ENCODE peak calls at places on chromosomes 12 and 14, in five cellular contexts. One of them, this sample, is unnamed.
A peak's percentile ranks its signal among the peaks of the same experiment; 100 is the strongest.

GRCh38 chr12:28242888-28243633 is 52.8 kb downstream of the CCDC91 start:
- DNase-seq in K562: peak; percentile 58
- DNase-seq in GM12878: no peak
- DNase-seq in SK-N-SH: no peak
- DNase-seq in H1: no peak
- DNase-seq in this sample: no peak

GRCh38 chr14:35925319-35925718 is 99.2 kb downstream of the BRMS1L start:
- DNase-seq in K562: no peak
- DNase-seq in GM12878: no peak
- DNase-seq in SK-N-SH: no peak
- DNase-seq in H1: no peak
- DNase-seq in this sample: no peak

GRCh38 chr14:70416322-70416716 is 571 bp downstream of the SYNJ2BP start:
- DNase-seq in K562: no peak
- DNase-seq in GM12878: no peak
- DNase-seq in SK-N-SH: peak; percentile 38
- DNase-seq in H1: no peak
- DNase-seq in this sample: no peak

GRCh38 chr14:100688598-100689499 is 37.8 kb upstream of the DLK1 start:
- DNase-seq in K562: no peak
- DNase-seq in GM12878: no peak
- DNase-seq in SK-N-SH: no peak
- DNase-seq in H1: no peak
- DNase-seq in this sample: no peak

GRCh38 chr12:124856132-124856841 is 7.4 kb downstream of the SCARB1 start:
- DNase-seq in K562: peak; percentile 52
- DNase-seq in GM12878: no peak
- DNase-seq in SK-N-SH: no peak
- DNase-seq in H1: no peak
- DNase-seq in this sample: no peak

GRCh38 chr12:83841620-83842019 is 1071.0 kb downstream of the SLC6A15 start:
- DNase-seq in K562: no peak
- DNase-seq in GM12878: no peak
- DNase-seq in SK-N-SH: no peak
- DNase-seq in H1: no peak
- DNase-seq in this sample: no peak

GRCh38 chr12:66388512-66388911 is 86.2 kb downstream of the HELB start:
- DNase-seq in K562: no peak
- DNase-seq in GM12878: no peak
- DNase-seq in SK-N-SH: no peak
- DNase-seq in H1: no peak
- DNase-seq in this sample: no peak

GRCh38 chr12:113439606-113440030 is 17.4 kb downstream of the SDSL start:
- DNase-seq in K562: peak; percentile 77
- DNase-seq in GM12878: no peak
- DNase-seq in SK-N-SH: peak; percentile 80
- DNase-seq in H1: peak; percentile 89
- DNase-seq in this sample: peak; percentile 40

GRCh38 chr14:91793704-91794103 is 61.8 kb upstream of the CATSPERB start:
- DNase-seq in K562: no peak
- DNase-seq in GM12878: no peak
- DNase-seq in SK-N-SH: no peak
- DNase-seq in H1: no peak
- DNase-seq in this sample: no peak

GRCh38 chr14:90730367-90730766 is 85.9 kb downstream of the TTC7B start:
- DNase-seq in K562: no peak
- DNase-seq in GM12878: no peak
- DNase-seq in SK-N-SH: no peak
- DNase-seq in H1: no peak
- DNase-seq in this sample: no peak

GRCh38 chr14:63174760-63175191 is 29.5 kb upstream of the RHOJ start:
- DNase-seq in K562: no peak
- DNase-seq in GM12878: no peak
- DNase-seq in SK-N-SH: peak; percentile 55
- DNase-seq in H1: no peak
- DNase-seq in this sample: peak; percentile 45

GRCh38 chr14:22561661-22562579 is 27.1 kb downstream of the DAD1 start:
- DNase-seq in K562: peak; percentile 42
- DNase-seq in GM12878: peak; percentile 81
- DNase-seq in SK-N-SH: no peak
- DNase-seq in H1: no peak
- DNase-seq in this sample: peak; percentile 60

GRCh38 chr14:73402579-73402978 is 55.8 kb downstream of the NUMB start:
- DNase-seq in K562: no peak
- DNase-seq in GM12878: peak; percentile 59
- DNase-seq in SK-N-SH: no peak
- DNase-seq in H1: no peak
- DNase-seq in this sample: no peak

GRCh38 chr12:55974308-55974724 is 438 bp downstream of the RAB5B start:
- DNase-seq in K562: peak; percentile 65
- DNase-seq in GM12878: no peak
- DNase-seq in SK-N-SH: peak; percentile 65
- DNase-seq in H1: no peak
- DNase-seq in this sample: peak; percentile 31

GRCh38 chr12:132918680-132919079 is 31.3 kb upstream of the CHFR start:
- DNase-seq in K562: no peak
- DNase-seq in GM12878: no peak
- DNase-seq in SK-N-SH: no peak
- DNase-seq in H1: no peak
- DNase-seq in this sample: no peak

GRCh38 chr12:132923356-132923909 is 32.7 kb downstream of the ZNF605 start:
- DNase-seq in K562: no peak
- DNase-seq in GM12878: no peak
- DNase-seq in SK-N-SH: no peak
- DNase-seq in H1: no peak
- DNase-seq in this sample: no peak

GRCh38 chr12:132922676-132923075 is 33.4 kb downstream of the ZNF605 start:
- DNase-seq in K562: no peak
- DNase-seq in GM12878: no peak
- DNase-seq in SK-N-SH: no peak
- DNase-seq in H1: peak; percentile 1
- DNase-seq in this sample: no peak

GRCh38 chr12:132924356-132924755 is 31.8 kb downstream of the ZNF605 start:
- DNase-seq in K562: no peak
- DNase-seq in GM12878: no peak
- DNase-seq in SK-N-SH: no peak
- DNase-seq in H1: no peak
- DNase-seq in this sample: no peak

GRCh38 chr12:132921685-132922084 is 34.3 kb upstream of the CHFR start:
- DNase-seq in K562: peak; percentile 37
- DNase-seq in GM12878: no peak
- DNase-seq in SK-N-SH: no peak
- DNase-seq in H1: peak; percentile 55
- DNase-seq in this sample: no peak
- TF ChIP-seq TAF1 in K562: no peak
- TF ChIP-seq TAF1 in GM12878: no peak
- TF ChIP-seq TAF1 in SK-N-SH: no peak
- TF ChIP-seq TAF1 in H1: no peak
- TF ChIP-seq TAF1 in this sample: no peak

GRCh38 chr14:32258574-32258973 is 55.5 kb upstream of the RNU6-8 start:
- DNase-seq in K562: no peak
- DNase-seq in GM12878: no peak
- DNase-seq in SK-N-SH: no peak
- DNase-seq in H1: no peak
- DNase-seq in this sample: no peak

GRCh38 chr14:32255855-32256254 is 52.8 kb upstream of the RNU6-8 start:
- DNase-seq in K562: no peak
- DNase-seq in GM12878: no peak
- DNase-seq in SK-N-SH: no peak
- DNase-seq in H1: no peak
- DNase-seq in this sample: no peak

GRCh38 chr14:32254952-32255679 is 52.0 kb upstream of the RNU6-8 start:
- DNase-seq in K562: peak; percentile 21
- DNase-seq in GM12878: no peak
- DNase-seq in SK-N-SH: peak; percentile 76
- DNase-seq in H1: peak; percentile 74
- DNase-seq in this sample: peak; percentile 82

GRCh38 chr14:32256606-32257005 is 53.5 kb upstream of the RNU6-8 start:
- DNase-seq in K562: no peak
- DNase-seq in GM12878: no peak
- DNase-seq in SK-N-SH: no peak
- DNase-seq in H1: no peak
- DNase-seq in this sample: no peak

DNA sequence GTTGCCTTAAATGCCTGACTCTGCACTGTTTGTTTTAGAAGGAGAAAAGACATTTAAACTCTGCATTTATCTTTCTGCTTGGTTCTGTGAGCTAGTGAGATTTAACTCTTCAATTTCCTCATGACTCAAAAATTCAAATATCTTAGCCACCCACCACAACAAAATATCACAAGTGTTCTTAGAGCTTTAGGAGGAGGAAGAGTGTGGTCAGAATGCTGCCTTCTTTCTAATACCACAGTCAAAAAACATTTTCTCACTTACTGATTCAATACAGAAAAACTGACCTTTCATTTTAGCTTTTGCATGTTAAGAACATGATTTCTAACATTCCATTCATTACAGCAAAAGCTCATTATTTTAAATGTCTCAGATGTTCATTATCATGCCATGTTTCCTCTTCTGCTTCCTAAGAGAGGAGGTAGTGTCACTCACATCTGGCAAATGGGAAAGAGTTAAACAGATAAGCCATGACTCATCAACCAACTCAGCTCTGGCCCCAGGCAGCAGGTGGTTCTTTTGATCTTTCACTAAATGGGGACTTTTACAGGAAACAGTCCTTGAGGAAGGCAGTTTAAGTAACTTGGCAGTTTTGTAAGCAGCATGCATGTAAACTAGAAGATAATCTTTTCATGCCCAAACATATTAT is 56.4 kb upstream of the RNU6-8 start:
- DNase-seq in K562: peak; percentile 42
- DNase-seq in GM12878: peak; percentile 66
- DNase-seq in SK-N-SH: peak; percentile 58
- DNase-seq in H1: no peak
- DNase-seq in this sample: peak; percentile 77
- TF ChIP-seq GABPA in K562: no peak
- TF ChIP-seq GABPA in GM12878: peak; percentile 45
- TF ChIP-seq GABPA in SK-N-SH: no peak
- TF ChIP-seq GABPA in H1: no peak
- TF ChIP-seq GABPA in this sample: no peak

GRCh38 chr14:26204362-26204953 is 393.4 kb downstream of the NOVA1 start:
- DNase-seq in K562: no peak
- DNase-seq in GM12878: no peak
- DNase-seq in SK-N-SH: no peak
- DNase-seq in H1: no peak
- DNase-seq in this sample: no peak
- TF ChIP-seq TAF1 in K562: no peak
- TF ChIP-seq TAF1 in GM12878: no peak
- TF ChIP-seq TAF1 in SK-N-SH: no peak
- TF ChIP-seq TAF1 in H1: no peak
- TF ChIP-seq TAF1 in this sample: no peak

GRCh38 chr12:111636209-111636928 is 37.3 kb upstream of the ATXN2 start:
- DNase-seq in K562: peak; percentile 66
- DNase-seq in GM12878: no peak
- DNase-seq in SK-N-SH: peak; percentile 55
- DNase-seq in H1: peak; percentile 58
- DNase-seq in this sample: peak; percentile 56
- TF ChIP-seq GABPA in K562: no peak
- TF ChIP-seq GABPA in GM12878: no peak
- TF ChIP-seq GABPA in SK-N-SH: no peak
- TF ChIP-seq GABPA in H1: no peak
- TF ChIP-seq GABPA in this sample: no peak

GRCh38 chr14:105861985-105862465 is 335.6 kb downstream of the TMEM121 start:
- DNase-seq in K562: no peak
- DNase-seq in GM12878: peak; percentile 88
- DNase-seq in SK-N-SH: no peak
- DNase-seq in H1: no peak
- DNase-seq in this sample: no peak
- TF ChIP-seq TAF1 in K562: no peak
- TF ChIP-seq TAF1 in GM12878: peak; percentile 85
- TF ChIP-seq TAF1 in SK-N-SH: no peak
- TF ChIP-seq TAF1 in H1: no peak
- TF ChIP-seq TAF1 in this sample: no peak

DNA sequence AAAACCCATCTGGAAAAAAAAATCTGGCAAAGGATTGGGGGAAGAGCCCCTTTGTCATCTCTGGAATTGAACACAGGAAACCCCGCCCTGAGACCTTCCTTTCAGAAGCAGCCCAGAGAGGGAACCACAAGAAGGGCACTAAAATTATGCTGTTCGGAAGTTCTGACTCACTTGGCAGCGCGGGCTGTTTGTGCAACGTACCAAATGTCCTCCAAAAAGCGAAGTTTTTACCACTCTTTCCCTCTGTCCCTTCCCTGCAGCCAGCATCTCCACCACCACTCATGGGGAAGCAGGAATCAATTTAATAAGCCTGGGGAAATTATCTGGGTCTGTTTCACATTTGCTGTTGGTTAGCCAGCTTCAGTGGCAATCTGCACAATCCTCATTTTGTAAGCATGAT is 3.2 kb upstream of the SYNE3 start:
- DNase-seq in K562: no peak
- DNase-seq in GM12878: no peak
- DNase-seq in SK-N-SH: peak; percentile 79
- DNase-seq in H1: no peak
- DNase-seq in this sample: no peak
- TF ChIP-seq GABPA in K562: no peak
- TF ChIP-seq GABPA in GM12878: no peak
- TF ChIP-seq GABPA in SK-N-SH: no peak
- TF ChIP-seq GABPA in H1: no peak
- TF ChIP-seq GABPA in this sample: no peak

DNA sequence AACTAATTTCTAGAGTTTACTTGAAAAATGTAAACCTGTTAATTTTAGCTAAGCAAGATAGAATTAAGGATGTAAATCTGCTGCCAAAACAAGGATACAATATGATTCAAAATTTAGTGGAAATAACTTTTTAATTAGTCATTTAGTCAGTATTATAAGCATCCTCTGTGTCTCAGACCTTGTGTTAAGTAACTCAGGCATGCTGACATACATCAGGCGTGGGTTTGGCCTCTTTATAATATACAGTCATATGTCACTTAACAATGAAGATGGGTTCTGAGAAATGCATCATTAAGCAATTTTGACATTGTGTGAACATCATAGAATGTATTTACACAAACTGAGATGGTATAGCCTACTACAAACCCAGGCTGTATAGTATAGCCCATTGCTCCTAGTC is 386.9 kb downstream of the ZFP36L1 start:
- DNase-seq in K562: no peak
- DNase-seq in GM12878: no peak
- DNase-seq in SK-N-SH: no peak
- DNase-seq in H1: no peak
- DNase-seq in this sample: no peak
- TF ChIP-seq TAF1 in K562: no peak
- TF ChIP-seq TAF1 in GM12878: no peak
- TF ChIP-seq TAF1 in SK-N-SH: no peak
- TF ChIP-seq TAF1 in H1: no peak
- TF ChIP-seq TAF1 in this sample: no peak

GRCh38 chr12:58310828-58311273 is 369.5 kb downstream of the ATP23 start:
- DNase-seq in K562: peak; percentile 9
- DNase-seq in GM12878: no peak
- DNase-seq in SK-N-SH: no peak
- DNase-seq in H1: no peak
- DNase-seq in this sample: peak; percentile 28
- TF ChIP-seq GABPA in K562: no peak
- TF ChIP-seq GABPA in GM12878: no peak
- TF ChIP-seq GABPA in SK-N-SH: no peak
- TF ChIP-seq GABPA in H1: no peak
- TF ChIP-seq GABPA in this sample: no peak

GRCh38 chr12:109550310-109550680 is 23.0 kb downstream of the MMAB start:
- DNase-seq in K562: no peak
- DNase-seq in GM12878: no peak
- DNase-seq in SK-N-SH: no peak
- DNase-seq in H1: no peak
- DNase-seq in this sample: no peak
- TF ChIP-seq TAF1 in K562: no peak
- TF ChIP-seq TAF1 in GM12878: no peak
- TF ChIP-seq TAF1 in SK-N-SH: no peak
- TF ChIP-seq TAF1 in H1: no peak
- TF ChIP-seq TAF1 in this sample: no peak

GRCh38 chr12:59432057-59432456 is 163.8 kb upstream of the SLC16A7 start:
- DNase-seq in K562: no peak
- DNase-seq in GM12878: no peak
- DNase-seq in SK-N-SH: no peak
- DNase-seq in H1: no peak
- DNase-seq in this sample: no peak
- TF ChIP-seq GABPA in K562: no peak
- TF ChIP-seq GABPA in GM12878: no peak
- TF ChIP-seq GABPA in SK-N-SH: no peak
- TF ChIP-seq GABPA in H1: no peak
- TF ChIP-seq GABPA in this sample: no peak